ENCODE peak calls at places on chromosomes 12 and 14, in nine cellular contexts. T is RWPE2, X is mesothelial cell of epicardium, J is GM12865, M is dorsolateral prefrontal cortex, K is A549, S is lower leg skin, L is IMR-90, W is fibroblast of mammary gland. B is an unnamed sample.
A peak's percentile ranks its signal among the peaks of the same experiment; 100 is the strongest.

GRCh38 chr14:50783542-50783941 is 47.4 kb downstream of the NIN start:
- DNase-seq in J (no peak), M (no peak), L (no peak), X (no peak), W (no peak), S (no peak), T (no peak), K (no peak), B (no peak)

GRCh38 chr14:95507174-95507573 is 9.3 kb downstream of the SYNE3 start:
- DNase-seq in S (peak; percentile 96), W (peak; percentile 97), J (no peak), K (no peak), T (peak; percentile 92), M (no peak), L (peak; percentile 94), X (no peak), B (no peak)

GRCh38 chr12:110694330-110694891 is 5.5 kb upstream of the HVCN1 start:
- DNase-seq in X (no peak), T (no peak), J (no peak), S (no peak), L (no peak), M (no peak), W (no peak), K (no peak), B (no peak)

GRCh38 chr14:66070542-66071319 is 415.4 kb upstream of the CCDC196 start:
- DNase-seq in K (peak; percentile 16), M (no peak), S (no peak), W (peak; percentile 13), T (no peak), L (no peak), J (peak; percentile 38), X (no peak), B (peak; percentile 73)

GRCh38 chr14:99261916-99262787 is 9.8 kb downstream of the BCL11B start:
- DNase-seq in W (no peak), X (no peak), J (no peak), M (no peak), L (no peak), S (no peak), K (no peak), T (peak; percentile 43), B (no peak)

GRCh38 chr12:121096199-121096798 is 36.4 kb upstream of the P2RX7 start:
- DNase-seq in T (no peak), J (no peak), K (no peak), X (no peak), L (no peak), W (no peak), M (no peak), S (no peak), B (no peak)

GRCh38 chr12:64968989-64969819 is 144.8 kb downstream of the TBC1D30 start:
- DNase-seq in K (peak; percentile 50), M (no peak), X (no peak), J (peak; percentile 50), L (no peak), S (no peak), W (peak; percentile 56), T (no peak), B (no peak)

GRCh38 chr14:103362780-103363179 is 22.4 kb upstream of the MARK3 start:
- DNase-seq in X (no peak), T (no peak), S (no peak), K (peak; percentile 58), W (no peak), J (no peak), L (no peak), M (no peak), B (no peak)

GRCh38 chr12:5017638-5018348 is 25.9 kb upstream of the KCNA5 start:
- DNase-seq in W (no peak), M (no peak), L (no peak), T (no peak), K (no peak), J (no peak), S (no peak), X (no peak), B (no peak)

GRCh38 chr12:130764475-130765185 is 48.5 kb upstream of the RIMBP2 start:
- DNase-seq in X (no peak), T (no peak), M (no peak), K (peak; percentile 76), L (peak; percentile 33), J (peak; percentile 48), W (peak; percentile 57), S (no peak), B (no peak)

GRCh38 chr12:109544955-109545531 is 28.3 kb downstream of the MMAB start:
- DNase-seq in K (no peak), L (peak; percentile 37), S (no peak), W (peak; percentile 66), T (no peak), M (no peak), J (no peak), X (no peak), B (no peak)

GRCh38 chr12:42259699-42260098 is 21.7 kb upstream of the YAF2 start:
- DNase-seq in S (no peak), L (no peak), M (no peak), K (no peak), J (no peak), X (no peak), T (no peak), W (no peak), B (no peak)

GRCh38 chr12:76428117-76428516 is 79.9 kb upstream of the BBS10 start:
- DNase-seq in W (no peak), J (no peak), K (no peak), T (no peak), M (no peak), S (no peak), X (no peak), L (no peak), B (no peak)

DNA sequence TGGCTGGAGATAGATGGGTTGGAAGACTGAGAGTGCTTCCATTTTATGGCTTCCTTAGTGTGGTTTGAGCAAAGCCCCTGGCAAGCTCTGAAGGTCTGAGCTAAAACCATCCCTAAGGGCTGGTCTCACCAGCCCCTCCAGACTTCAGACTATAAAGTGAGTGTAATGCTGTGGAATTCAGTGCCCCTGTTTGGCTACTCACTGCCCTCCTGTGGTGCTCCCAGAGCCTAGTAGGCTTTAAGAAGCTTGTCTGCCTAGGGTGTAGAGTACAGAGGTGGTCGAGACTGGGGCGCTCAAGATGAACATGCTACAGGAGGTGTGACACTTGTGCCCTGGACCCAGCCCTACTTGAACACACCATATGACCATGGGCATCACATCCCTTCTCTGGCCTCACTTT is 246.7 kb upstream of the FKBP4 start:
- DNase-seq in T (no peak), K (no peak), X (no peak), L (peak; percentile 4), J (no peak), M (no peak), W (no peak), S (no peak), B (no peak)
- TF ChIP-seq CTCF in T (no peak), K (no peak), X (no peak), L (peak; percentile 23), J (no peak), M (no peak), W (no peak), S (no peak), B (no peak)

GRCh38 chr14:36857842-36858445 is 196.3 kb downstream of the PAX9 start:
- DNase-seq in L (no peak), T (no peak), S (no peak), J (no peak), K (no peak), X (no peak), M (no peak), W (no peak), B (no peak)

GRCh38 chr14:36856095-36856878 is 194.6 kb downstream of the PAX9 start:
- DNase-seq in X (no peak), S (no peak), J (no peak), M (no peak), T (no peak), L (no peak), K (no peak), W (no peak), B (no peak)

GRCh38 chr14:36857136-36857535 is 195.5 kb downstream of the PAX9 start:
- DNase-seq in X (no peak), K (no peak), T (no peak), W (no peak), M (no peak), L (no peak), J (no peak), S (no peak), B (no peak)

GRCh38 chr14:36848213-36848612 is 186.6 kb downstream of the PAX9 start:
- DNase-seq in J (no peak), K (no peak), T (no peak), W (no peak), M (no peak), L (no peak), X (no peak), S (no peak), B (no peak)

DNA sequence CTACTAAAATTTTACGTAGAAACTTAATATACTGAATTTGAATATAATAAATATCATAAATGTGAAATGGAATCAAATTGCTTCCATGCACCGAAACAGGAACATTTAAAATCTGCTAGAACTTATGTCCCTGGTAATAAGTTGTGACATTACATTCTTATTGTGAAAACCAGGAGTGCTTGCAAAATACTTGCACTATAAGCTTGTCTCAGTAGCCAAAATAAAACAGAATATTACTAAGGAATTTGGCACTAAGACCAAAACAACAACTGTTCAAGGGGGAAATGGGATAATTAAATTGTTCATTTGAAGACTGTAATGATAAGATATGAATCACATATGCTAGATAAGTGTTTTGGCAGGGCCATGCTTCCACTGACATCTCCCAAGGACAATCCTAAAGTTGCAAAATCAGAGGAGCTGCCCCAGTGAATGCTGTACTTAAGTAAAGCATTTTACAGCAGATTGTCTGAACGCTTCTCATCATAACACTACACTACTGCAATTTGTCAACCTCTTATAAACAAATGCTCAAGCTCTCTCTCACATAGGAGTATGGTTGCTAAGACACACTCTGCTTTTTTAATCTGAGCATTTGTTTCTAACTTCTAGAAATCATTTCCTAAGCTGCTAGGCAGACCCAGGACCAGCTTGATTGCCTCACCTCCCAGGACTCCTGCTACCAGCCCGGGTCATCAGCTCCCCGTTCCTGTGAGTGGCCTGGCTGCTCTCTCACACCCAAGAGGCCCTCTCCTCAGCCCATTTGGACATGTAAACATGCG is 191.4 kb downstream of the PAX9 start:
- DNase-seq in S (no peak), K (no peak), M (no peak), X (no peak), W (no peak), T (no peak), L (no peak), J (no peak), B (no peak)
- TF ChIP-seq CTCF in S (no peak), K (no peak), M (no peak), X (no peak), W (no peak), T (no peak), L (no peak), J (no peak), B (no peak)

GRCh38 chr12:6851921-6852650 is at the start of gene USP5:
- DNase-seq in M (peak; percentile 100), T (peak; percentile 99), J (peak; percentile 100), X (peak; percentile 97), W (peak; percentile 100), L (peak; percentile 100), K (peak; percentile 100), S (peak; percentile 100), B (peak; percentile 93)
- TF ChIP-seq CTCF in M (peak; percentile 31), T (no peak), J (no peak), X (no peak), W (no peak), L (no peak), K (no peak), S (no peak), B (no peak)

DNA sequence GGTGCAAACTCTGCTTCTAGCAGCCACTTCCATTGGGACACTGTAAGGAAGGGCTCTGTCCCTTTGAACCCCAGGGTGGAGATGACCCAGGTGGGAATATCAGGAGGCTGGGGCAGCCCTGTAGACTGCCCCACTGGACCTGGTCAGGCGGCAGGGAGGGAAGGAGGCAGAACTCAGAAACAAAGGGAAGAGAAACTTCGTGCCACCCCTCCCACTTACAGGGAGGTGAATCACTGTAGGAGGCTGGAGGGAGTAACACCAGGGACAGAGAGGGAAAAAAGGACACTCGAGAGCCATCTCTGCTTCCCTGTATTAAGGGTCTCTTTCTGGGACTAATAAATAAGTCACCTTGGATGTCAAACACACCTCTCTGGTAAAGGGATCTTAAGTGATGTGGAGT is 37.4 kb downstream of the ISCA2 start:
- DNase-seq in L (no peak), W (no peak), S (no peak), K (no peak), T (no peak), M (no peak), J (no peak), X (no peak), B (no peak)
- TF ChIP-seq CTCF in L (no peak), W (no peak), S (no peak), K (no peak), T (no peak), M (no peak), J (no peak), X (no peak), B (no peak)

B was measured in GM20000.